ENCODE peak calls at places on chromosomes 2 and 18, in five cellular contexts. One of them, this sample, is unnamed.
A peak's percentile ranks its signal among the peaks of the same experiment; 100 is the strongest.

GRCh38 chr18:50855976-50856772 is 22.7 kb upstream of the ME2 start:
- DNase-seq in CD8-positive, alpha-beta T cell: no peak
- DNase-seq in left ventricle myocardium inferior: no peak
- DNase-seq in upper lobe of right lung: no peak
- DNase-seq in neural crest cell: no peak
- DNase-seq in this sample: no peak

GRCh38 chr18:61820842-61821241 is 72.0 kb downstream of the RNF152 start:
- DNase-seq in CD8-positive, alpha-beta T cell: no peak
- DNase-seq in left ventricle myocardium inferior: no peak
- DNase-seq in upper lobe of right lung: no peak
- DNase-seq in neural crest cell: no peak
- DNase-seq in this sample: no peak

GRCh38 chr2:163248321-163249090 is 409.9 kb upstream of the KCNH7 start:
- DNase-seq in CD8-positive, alpha-beta T cell: no peak
- DNase-seq in left ventricle myocardium inferior: no peak
- DNase-seq in upper lobe of right lung: no peak
- DNase-seq in neural crest cell: no peak
- DNase-seq in this sample: no peak

GRCh38 chr2:143841935-143842334 is 678.0 kb downstream of the ZEB2 start:
- DNase-seq in CD8-positive, alpha-beta T cell: no peak
- DNase-seq in left ventricle myocardium inferior: no peak
- DNase-seq in upper lobe of right lung: no peak
- DNase-seq in neural crest cell: no peak
- DNase-seq in this sample: no peak

GRCh38 chr2:65778126-65778525 is 345.7 kb upstream of the SPRED2 start:
- DNase-seq in CD8-positive, alpha-beta T cell: no peak
- DNase-seq in left ventricle myocardium inferior: no peak
- DNase-seq in upper lobe of right lung: no peak
- DNase-seq in neural crest cell: no peak
- DNase-seq in this sample: no peak

GRCh38 chr2:213216461-213216860 is 65.0 kb upstream of the IKZF2 start:
- DNase-seq in CD8-positive, alpha-beta T cell: no peak
- DNase-seq in left ventricle myocardium inferior: no peak
- DNase-seq in upper lobe of right lung: no peak
- DNase-seq in neural crest cell: no peak
- DNase-seq in this sample: no peak

GRCh38 chr2:136238552-136239346 is 120.8 kb upstream of the CXCR4 start:
- DNase-seq in CD8-positive, alpha-beta T cell: peak; percentile 65
- DNase-seq in left ventricle myocardium inferior: no peak
- DNase-seq in upper lobe of right lung: no peak
- DNase-seq in neural crest cell: no peak
- DNase-seq in this sample: peak; percentile 52

GRCh38 chr18:6795307-6795706 is 65.8 kb downstream of the ARHGAP28 start:
- DNase-seq in CD8-positive, alpha-beta T cell: no peak
- DNase-seq in left ventricle myocardium inferior: no peak
- DNase-seq in upper lobe of right lung: no peak
- DNase-seq in neural crest cell: no peak
- DNase-seq in this sample: no peak

GRCh38 chr2:73083886-73084792 is 12.6 kb upstream of the SFXN5 start:
- DNase-seq in CD8-positive, alpha-beta T cell: no peak
- DNase-seq in left ventricle myocardium inferior: no peak
- DNase-seq in upper lobe of right lung: no peak
- DNase-seq in neural crest cell: no peak
- DNase-seq in this sample: no peak

GRCh38 chr2:185201063-185201462 is 537.5 kb upstream of the FSIP2 start:
- DNase-seq in CD8-positive, alpha-beta T cell: no peak
- DNase-seq in left ventricle myocardium inferior: no peak
- DNase-seq in upper lobe of right lung: no peak
- DNase-seq in neural crest cell: no peak
- DNase-seq in this sample: no peak

GRCh38 chr2:60811491-60812370 is 55.7 kb downstream of the PAPOLG start:
- DNase-seq in CD8-positive, alpha-beta T cell: no peak
- DNase-seq in left ventricle myocardium inferior: no peak
- DNase-seq in upper lobe of right lung: no peak
- DNase-seq in neural crest cell: no peak
- DNase-seq in this sample: no peak

GRCh38 chr2:147511491-147511948 is 333.3 kb upstream of the ACVR2A start:
- DNase-seq in CD8-positive, alpha-beta T cell: no peak
- DNase-seq in left ventricle myocardium inferior: peak; percentile 54
- DNase-seq in upper lobe of right lung: peak; percentile 72
- DNase-seq in neural crest cell: no peak
- DNase-seq in this sample: no peak

GRCh38 chr2:30310955-30311354 is 79.6 kb downstream of the LBH start:
- DNase-seq in CD8-positive, alpha-beta T cell: no peak
- DNase-seq in left ventricle myocardium inferior: no peak
- DNase-seq in upper lobe of right lung: no peak
- DNase-seq in neural crest cell: no peak
- DNase-seq in this sample: no peak

GRCh38 chr2:63856302-63856600 is 14.6 kb downstream of the UGP2 start:
- DNase-seq in CD8-positive, alpha-beta T cell: peak; percentile 40
- DNase-seq in left ventricle myocardium inferior: no peak
- DNase-seq in upper lobe of right lung: no peak
- DNase-seq in neural crest cell: no peak
- DNase-seq in this sample: no peak

GRCh38 chr2:236823976-236824375 is 254.4 kb downstream of the ACKR3 start:
- DNase-seq in CD8-positive, alpha-beta T cell: no peak
- DNase-seq in left ventricle myocardium inferior: no peak
- DNase-seq in upper lobe of right lung: no peak
- DNase-seq in neural crest cell: no peak
- DNase-seq in this sample: no peak

GRCh38 chr2:205763708-205764501 is 81.6 kb downstream of the NRP2 start:
- DNase-seq in CD8-positive, alpha-beta T cell: no peak
- DNase-seq in left ventricle myocardium inferior: peak; percentile 29
- DNase-seq in upper lobe of right lung: peak; percentile 74
- DNase-seq in neural crest cell: peak; percentile 78
- DNase-seq in this sample: no peak

GRCh38 chr2:30321466-30321865 is 90.1 kb downstream of the LBH start:
- DNase-seq in CD8-positive, alpha-beta T cell: no peak
- DNase-seq in left ventricle myocardium inferior: no peak
- DNase-seq in upper lobe of right lung: no peak
- DNase-seq in neural crest cell: no peak
- DNase-seq in this sample: no peak

GRCh38 chr2:217223222-217223930 is 363.5 kb upstream of the TNP1 start:
- DNase-seq in CD8-positive, alpha-beta T cell: no peak
- DNase-seq in left ventricle myocardium inferior: no peak
- DNase-seq in upper lobe of right lung: no peak
- DNase-seq in neural crest cell: no peak
- DNase-seq in this sample: no peak

GRCh38 chr18:50268022-50268747 is 1.9 kb upstream of the CFAP53 start:
- DNase-seq in CD8-positive, alpha-beta T cell: peak; percentile 83
- DNase-seq in left ventricle myocardium inferior: peak; percentile 89
- DNase-seq in upper lobe of right lung: peak; percentile 92
- DNase-seq in neural crest cell: peak; percentile 47
- DNase-seq in this sample: no peak

GRCh38 chr18:69161383-69162028 is 239.2 kb upstream of the DOK6 start:
- DNase-seq in CD8-positive, alpha-beta T cell: no peak
- DNase-seq in left ventricle myocardium inferior: no peak
- DNase-seq in upper lobe of right lung: no peak
- DNase-seq in neural crest cell: no peak
- DNase-seq in this sample: no peak

GRCh38 chr2:128206245-128206644 is 112.4 kb downstream of the HS6ST1 start:
- DNase-seq in CD8-positive, alpha-beta T cell: no peak
- DNase-seq in left ventricle myocardium inferior: no peak
- DNase-seq in upper lobe of right lung: no peak
- DNase-seq in neural crest cell: no peak
- DNase-seq in this sample: no peak

GRCh38 chr2:226551522-226552250 is 247.9 kb downstream of the IRS1 start:
- DNase-seq in CD8-positive, alpha-beta T cell: no peak
- DNase-seq in left ventricle myocardium inferior: no peak
- DNase-seq in upper lobe of right lung: no peak
- DNase-seq in neural crest cell: no peak
- DNase-seq in this sample: no peak

GRCh38 chr2:226550801-226551200 is 248.8 kb downstream of the IRS1 start:
- DNase-seq in CD8-positive, alpha-beta T cell: no peak
- DNase-seq in left ventricle myocardium inferior: no peak
- DNase-seq in upper lobe of right lung: no peak
- DNase-seq in neural crest cell: no peak
- DNase-seq in this sample: no peak

GRCh38 chr2:226554726-226555125 is 244.9 kb downstream of the IRS1 start:
- DNase-seq in CD8-positive, alpha-beta T cell: no peak
- DNase-seq in left ventricle myocardium inferior: no peak
- DNase-seq in upper lobe of right lung: no peak
- DNase-seq in neural crest cell: no peak
- DNase-seq in this sample: no peak

GRCh38 chr2:226553333-226553732 is 246.3 kb downstream of the IRS1 start:
- DNase-seq in CD8-positive, alpha-beta T cell: no peak
- DNase-seq in left ventricle myocardium inferior: no peak
- DNase-seq in upper lobe of right lung: no peak
- DNase-seq in neural crest cell: no peak
- DNase-seq in this sample: no peak

GRCh38 chr2:226552571-226553285 is 246.9 kb downstream of the IRS1 start:
- DNase-seq in CD8-positive, alpha-beta T cell: no peak
- DNase-seq in left ventricle myocardium inferior: no peak
- DNase-seq in upper lobe of right lung: no peak
- DNase-seq in neural crest cell: no peak
- DNase-seq in this sample: peak; percentile 25
- TF ChIP-seq CTCF in CD8-positive, alpha-beta T cell: no peak
- TF ChIP-seq CTCF in left ventricle myocardium inferior: no peak
- TF ChIP-seq CTCF in upper lobe of right lung: no peak
- TF ChIP-seq CTCF in neural crest cell: no peak
- TF ChIP-seq CTCF in this sample: no peak

DNA sequence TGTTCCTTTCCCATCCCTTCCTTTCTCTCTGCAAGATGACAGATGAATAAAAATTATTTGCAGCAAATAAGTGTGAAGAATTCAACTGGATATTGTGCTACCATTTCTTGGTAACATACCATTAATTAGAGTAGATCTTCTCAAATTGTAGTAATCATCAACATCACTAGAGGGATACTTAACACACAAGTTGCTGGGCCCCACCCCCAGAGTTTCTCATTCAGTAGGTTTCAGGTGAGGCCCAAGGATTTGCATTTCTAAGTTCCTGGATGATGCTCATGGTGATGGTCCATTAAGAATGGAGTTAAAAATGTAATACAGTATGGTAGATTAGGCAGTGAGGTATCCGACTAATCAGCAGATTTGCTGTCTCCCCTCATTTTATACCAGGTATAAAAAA is 594.0 kb downstream of the ERBB4 start:
- DNase-seq in CD8-positive, alpha-beta T cell: no peak
- DNase-seq in left ventricle myocardium inferior: no peak
- DNase-seq in upper lobe of right lung: no peak
- DNase-seq in neural crest cell: no peak
- DNase-seq in this sample: no peak
- TF ChIP-seq CTCF in CD8-positive, alpha-beta T cell: no peak
- TF ChIP-seq CTCF in left ventricle myocardium inferior: no peak
- TF ChIP-seq CTCF in upper lobe of right lung: no peak
- TF ChIP-seq CTCF in neural crest cell: no peak
- TF ChIP-seq CTCF in this sample: no peak

GRCh38 chr18:48948112-48949050 is 2.4 kb downstream of the SMAD7 start:
- DNase-seq in CD8-positive, alpha-beta T cell: peak; percentile 67
- DNase-seq in left ventricle myocardium inferior: no peak
- DNase-seq in upper lobe of right lung: peak; percentile 83
- DNase-seq in neural crest cell: peak; percentile 38
- DNase-seq in this sample: no peak
- TF ChIP-seq CTCF in CD8-positive, alpha-beta T cell: no peak
- TF ChIP-seq CTCF in left ventricle myocardium inferior: peak; percentile 16
- TF ChIP-seq CTCF in upper lobe of right lung: peak; percentile 8
- TF ChIP-seq CTCF in neural crest cell: no peak
- TF ChIP-seq CTCF in this sample: no peak

DNA sequence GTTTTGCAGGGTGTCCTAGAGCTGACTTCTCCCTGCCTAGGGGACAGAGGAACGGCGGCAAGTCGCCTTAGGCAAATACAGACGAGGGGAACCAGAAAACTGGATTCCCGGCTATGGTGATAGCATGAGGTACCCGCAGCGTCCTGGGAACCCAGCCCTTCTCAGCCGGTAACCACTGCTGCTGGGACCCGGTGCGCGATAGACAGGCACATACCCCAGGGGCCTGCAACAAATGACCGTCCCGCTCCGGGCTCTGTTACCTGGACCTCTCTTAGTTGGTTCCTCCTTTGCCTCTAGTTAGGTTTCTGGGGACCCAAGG is 643 bp upstream of the SERPINE2 start:
- DNase-seq in CD8-positive, alpha-beta T cell: no peak
- DNase-seq in left ventricle myocardium inferior: no peak
- DNase-seq in upper lobe of right lung: no peak
- DNase-seq in neural crest cell: no peak
- DNase-seq in this sample: peak; percentile 18
- TF ChIP-seq CTCF in CD8-positive, alpha-beta T cell: no peak
- TF ChIP-seq CTCF in left ventricle myocardium inferior: no peak
- TF ChIP-seq CTCF in upper lobe of right lung: no peak
- TF ChIP-seq CTCF in neural crest cell: no peak
- TF ChIP-seq CTCF in this sample: no peak